ENCODE peak calls at places on chromosomes 7 and 10, in ten cellular contexts. P is prostate gland, E is K562, W is spleen, D is suprapubic skin, R is transverse colon, N is endothelial cell of umbilical vein, I is GM23338, Q is SK-N-SH, M is upper lobe of left lung. L is an unnamed sample. For H3K36me3, the result is how much of the 10 kb centered on the place peaks cover.

GRCh38 chr10:74500026-74500704 is 326.2 kb upstream of the KAT6B start:
- DNase-seq in M (no peak), D (no peak), E (no peak), R (no peak), I (no peak), P (no peak), Q (no peak), W (no peak), N (peak), L (no peak)

GRCh38 chr10:84205049-84205852 is 10.9 kb downstream of the CDHR1 start:
- DNase-seq in I (peak), E (peak), M (no peak), Q (peak), P (peak), W (peak), N (peak), D (peak), R (peak), L (peak)

GRCh38 chr7:2272031-2272430 is 30.0 kb downstream of the NUDT1 start:
- DNase-seq in P (no peak), Q (peak), W (no peak), R (no peak), E (no peak), N (no peak), M (no peak), I (no peak), D (no peak), L (no peak)

GRCh38 chr10:105770813-105771212 is 1129.7 kb downstream of the SORCS3 start:
- DNase-seq in W (no peak), M (no peak), D (no peak), Q (no peak), N (no peak), E (no peak), P (no peak), I (no peak), R (no peak), L (no peak)

GRCh38 chr7:46015107-46015868 is 94.2 kb upstream of the IGFBP3 start:
- DNase-seq in M (no peak), N (no peak), Q (no peak), W (no peak), D (no peak), P (no peak), E (no peak), I (peak), R (peak), L (no peak)

GRCh38 chr10:74810087-74810486 is 16.3 kb upstream of the KAT6B start:
- DNase-seq in I (no peak), M (no peak), E (no peak), W (no peak), R (no peak), D (peak), P (no peak), Q (no peak), N (no peak), L (no peak)

GRCh38 chr10:130750441-130750840 is 561.1 kb downstream of the TCERG1L start:
- DNase-seq in W (peak), R (no peak), P (no peak), E (no peak), M (no peak), N (no peak), D (peak), I (no peak), Q (no peak), L (no peak)

GRCh38 chr7:143002106-143002505 is 24.8 kb downstream of the OR9A2 start:
- DNase-seq in D (no peak), P (no peak), I (peak), Q (peak), M (no peak), R (no peak), N (peak), E (no peak), W (no peak), L (no peak)

GRCh38 chr7:7861211-7861633 is 107.4 kb upstream of the GLCCI1 start:
- DNase-seq in W (no peak), D (no peak), M (no peak), R (no peak), P (no peak), I (no peak), N (peak), E (no peak), Q (no peak), L (no peak)

GRCh38 chr10:45372251-45372951 is 1.6 kb upstream of the ALOX5 start:
- DNase-seq in R (no peak), I (no peak), Q (no peak), P (no peak), N (no peak), D (no peak), M (no peak), W (no peak), E (no peak), L (no peak)

GRCh38 chr7:22435105-22435504 is 64.9 kb downstream of the STEAP1B start:
- DNase-seq in D (no peak), M (no peak), E (no peak), N (no peak), P (no peak), Q (no peak), W (no peak), R (no peak), I (no peak), L (no peak)

GRCh38 chr10:88731296-88731695 is 25.2 kb downstream of the LIPK start:
- DNase-seq in Q (no peak), N (no peak), D (no peak), P (no peak), E (no peak), I (peak), R (peak), W (peak), M (no peak), L (peak)

GRCh38 chr7:30238721-30239441 is 45.5 kb upstream of the ZNRF2 start:
- DNase-seq in P (peak), D (no peak), W (no peak), M (no peak), Q (no peak), N (peak), I (no peak), E (no peak), R (peak), L (peak)

GRCh38 chr7:47999413-47999812 is 20.0 kb upstream of the HUS1 start:
- DNase-seq in R (no peak), D (no peak), P (no peak), I (no peak), W (no peak), M (no peak), Q (no peak), N (no peak), E (no peak), L (no peak)
- H3K4me3 ChIP-seq in R (no peak), D (no peak), P (no peak), I (no peak), W (no peak), M (no peak), Q (no peak), N (no peak), E (no peak), L (no peak)

GRCh38 chr10:100129424-100129823 is 47.8 kb upstream of the CPN1 start:
- DNase-seq in M (no peak), E (peak), W (peak), D (no peak), P (no peak), Q (no peak), N (peak), R (no peak), I (no peak), L (no peak)
- TF ChIP-seq POLR2AphosphoS5 in M (no peak), E (no peak), W (peak), D (no peak), P (no peak), Q (no peak), N (no peak), R (no peak), I (no peak), L (no peak)

GRCh38 chr10:63636812-63637211 is 115.6 kb downstream of the REEP3 start:
- DNase-seq in D (no peak), M (no peak), W (no peak), I (no peak), R (no peak), Q (no peak), E (no peak), P (no peak), N (no peak), L (no peak)

GRCh38 chr10:63630928-63631685 is 109.9 kb downstream of the REEP3 start:
- DNase-seq in I (no peak), M (no peak), N (no peak), Q (no peak), D (no peak), R (no peak), P (no peak), E (no peak), W (no peak), L (no peak)

GRCh38 chr10:63634488-63635090 is 113.4 kb downstream of the REEP3 start:
- DNase-seq in D (no peak), I (no peak), N (no peak), M (no peak), E (no peak), W (no peak), R (no peak), P (no peak), Q (no peak), L (no peak)

GRCh38 chr10:63631971-63632370 is 110.8 kb downstream of the REEP3 start:
- DNase-seq in M (no peak), W (no peak), N (no peak), R (no peak), E (no peak), P (no peak), D (no peak), I (no peak), Q (no peak), L (no peak)

DNA sequence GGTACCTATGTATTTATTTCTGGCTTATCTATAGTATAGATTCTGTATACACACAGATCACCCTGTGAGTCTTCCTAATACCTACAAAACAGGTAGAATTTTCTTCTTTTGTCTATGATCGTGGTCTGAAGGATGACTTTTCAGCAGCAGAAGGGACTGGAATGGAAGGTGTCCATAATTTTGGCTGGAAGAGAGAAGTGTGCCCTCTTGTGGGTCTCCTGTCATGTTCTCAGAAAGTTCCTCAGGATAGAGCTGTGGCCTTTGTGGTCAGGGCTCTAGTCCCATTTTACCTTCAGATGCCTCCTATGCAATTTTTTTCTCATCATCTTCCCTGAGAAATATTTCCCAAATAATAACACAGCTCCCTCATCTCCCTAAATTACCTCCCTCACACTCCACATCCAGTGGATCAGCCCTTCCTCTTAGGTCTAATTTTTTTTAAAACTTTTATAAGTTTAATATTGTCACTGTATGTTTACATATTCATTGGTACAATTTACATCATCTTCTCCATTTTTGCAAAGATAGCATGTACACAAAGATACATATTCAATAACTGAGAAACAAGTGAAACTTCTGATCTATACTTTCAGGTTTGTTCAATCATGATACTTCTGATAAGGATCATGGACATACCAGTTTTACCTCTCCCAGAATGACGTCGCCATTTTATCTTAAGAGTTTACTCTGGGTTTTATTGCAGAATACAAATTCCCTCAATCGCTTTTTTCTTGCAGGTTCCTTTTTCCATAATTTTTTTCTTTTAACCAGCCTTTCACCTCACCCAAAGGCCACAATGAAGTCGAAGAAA is 112.7 kb downstream of the REEP3 start:
- DNase-seq in I (peak), P (peak), R (no peak), M (no peak), D (no peak), E (peak), N (peak), W (no peak), Q (peak), L (no peak)
- H3K36me3 ChIP-seq in I (under half), P (under half), R (under half), M (under half), D (under half), E (under half), N (under half), W (under half), Q (under half), L (under half)

GRCh38 chr7:27098493-27099223 is 2.9 kb upstream of the HOXA1 start:
- DNase-seq in R (peak), W (no peak), E (no peak), M (peak), D (no peak), P (no peak), Q (no peak), N (peak), I (peak), L (no peak)

GRCh38 chr7:27097686-27098492 is 2.1 kb upstream of the HOXA1 start:
- DNase-seq in I (peak), E (no peak), Q (no peak), P (no peak), W (no peak), D (no peak), N (peak), M (peak), R (no peak), L (no peak)

GRCh38 chr7:27099839-27100225 is 2.7 kb downstream of the HOXA2 start:
- DNase-seq in I (no peak), W (no peak), D (no peak), Q (no peak), N (peak), P (no peak), R (no peak), E (no peak), M (no peak), L (no peak)

GRCh38 chr7:27100601-27101187 is 1.8 kb downstream of the HOXA2 start:
- DNase-seq in E (no peak), W (no peak), I (peak), P (no peak), N (peak), Q (no peak), D (no peak), M (no peak), R (no peak), L (no peak)

GRCh38 chr7:27099224-27099838 is 3.2 kb downstream of the HOXA2 start:
- DNase-seq in I (peak), Q (no peak), N (no peak), R (no peak), W (no peak), E (no peak), P (no peak), D (no peak), M (no peak), L (no peak)
- H3K4me3 ChIP-seq in I (no peak), Q (no peak), N (peak), R (peak), W (peak), E (no peak), P (peak), D (peak), M (peak), L (peak)

GRCh38 chr7:155576416-155576815 is 30.1 kb upstream of the CNPY1 start:
- DNase-seq in D (no peak), E (no peak), W (peak), Q (no peak), P (no peak), R (no peak), N (no peak), M (peak), I (no peak), L (no peak)

GRCh38 chr7:155576900-155577508 is 30.6 kb upstream of the CNPY1 start:
- DNase-seq in I (no peak), P (no peak), M (no peak), Q (no peak), N (no peak), R (peak), D (no peak), W (peak), E (no peak), L (peak)

GRCh38 chr7:155579565-155579964 is 33.2 kb upstream of the CNPY1 start:
- DNase-seq in E (no peak), R (no peak), N (no peak), W (peak), M (no peak), Q (no peak), I (no peak), P (no peak), D (no peak), L (no peak)

GRCh38 chr7:155577509-155577905 is 31.1 kb upstream of the CNPY1 start:
- DNase-seq in R (no peak), Q (no peak), N (no peak), W (peak), M (no peak), E (no peak), P (no peak), I (no peak), D (no peak), L (no peak)

GRCh38 chr7:155578016-155578415 is 31.7 kb upstream of the CNPY1 start:
- DNase-seq in I (no peak), D (no peak), R (no peak), Q (no peak), W (peak), E (no peak), N (no peak), M (peak), P (no peak), L (no peak)
- TF ChIP-seq POLR2AphosphoS5 in I (no peak), D (no peak), R (no peak), Q (no peak), W (no peak), E (no peak), N (no peak), M (no peak), P (no peak), L (no peak)

DNA sequence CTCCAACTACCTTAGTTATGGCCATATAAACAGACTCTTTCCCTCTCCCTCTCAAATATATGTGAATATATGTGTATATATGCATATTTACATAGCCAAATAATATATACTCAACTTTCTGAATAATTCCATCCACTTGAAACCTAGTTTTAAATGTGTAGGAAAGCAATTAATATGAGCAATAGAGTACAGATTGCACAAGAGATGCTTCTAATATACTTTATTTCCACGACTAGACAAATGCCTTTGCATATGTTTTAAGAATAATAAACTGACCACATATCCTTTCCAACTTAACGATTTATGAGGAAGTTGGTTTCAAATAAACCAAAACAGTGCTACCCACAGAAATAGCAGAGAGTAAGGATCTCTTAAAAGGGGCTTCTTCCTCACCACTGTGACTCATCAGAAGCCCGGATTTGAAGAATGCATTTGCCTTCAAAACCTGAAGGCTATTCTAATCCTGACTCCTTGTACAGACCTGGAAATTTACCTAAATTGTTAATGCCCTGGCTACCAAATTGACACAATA is 266.3 kb downstream of the AHR start:
- DNase-seq in D (no peak), M (no peak), Q (no peak), E (no peak), R (no peak), W (no peak), I (no peak), P (no peak), N (peak), L (no peak)
- H3K36me3 ChIP-seq in D (under half), M (under half), Q (under half), E (under half), R (under half), W (under half), I (under half), P (under half), N (under half), L (under half)

GRCh38 chr10:33328253-33328652 is 6.2 kb downstream of the NRP1 start:
- DNase-seq in R (no peak), M (no peak), E (no peak), N (no peak), I (no peak), Q (no peak), W (no peak), P (no peak), D (no peak), L (no peak)

GRCh38 chr10:33327750-33328149 is 6.7 kb downstream of the NRP1 start:
- DNase-seq in P (no peak), W (no peak), E (no peak), M (no peak), D (no peak), I (peak), Q (no peak), R (no peak), N (peak), L (no peak)

GRCh38 chr10:33330543-33331019 is 3.9 kb downstream of the NRP1 start:
- DNase-seq in E (peak), D (peak), I (peak), N (peak), P (peak), M (no peak), R (peak), Q (peak), W (peak), L (peak)

GRCh38 chr10:33331020-33331557 is 3.4 kb downstream of the NRP1 start:
- DNase-seq in M (no peak), Q (no peak), R (no peak), N (peak), I (no peak), D (no peak), P (no peak), W (no peak), E (no peak), L (no peak)

DNA sequence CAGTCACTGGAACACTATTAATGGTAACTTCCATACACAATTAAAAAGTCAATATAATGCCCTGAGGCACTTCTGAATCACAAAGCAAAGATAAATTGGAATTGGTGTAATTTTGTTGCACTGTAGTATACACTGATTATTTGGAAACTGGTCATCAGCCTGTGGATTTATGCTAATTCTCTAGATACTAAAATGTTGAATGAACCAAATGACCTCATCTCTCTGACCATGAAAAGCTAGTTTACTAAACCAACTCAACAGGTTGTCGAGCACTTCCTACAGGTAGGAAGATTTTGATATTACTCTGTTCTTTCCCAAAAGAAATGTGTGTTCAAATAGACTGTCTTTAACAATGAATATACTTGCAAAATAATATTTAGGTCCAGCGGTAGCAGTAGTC is 5.3 kb downstream of the NRP1 start:
- DNase-seq in E (no peak), P (no peak), D (no peak), Q (no peak), N (no peak), I (no peak), R (no peak), M (no peak), W (no peak), L (no peak)
- H3K4me3 ChIP-seq in E (no peak), P (no peak), D (no peak), Q (no peak), N (peak), I (no peak), R (no peak), M (no peak), W (peak), L (no peak)

DNA sequence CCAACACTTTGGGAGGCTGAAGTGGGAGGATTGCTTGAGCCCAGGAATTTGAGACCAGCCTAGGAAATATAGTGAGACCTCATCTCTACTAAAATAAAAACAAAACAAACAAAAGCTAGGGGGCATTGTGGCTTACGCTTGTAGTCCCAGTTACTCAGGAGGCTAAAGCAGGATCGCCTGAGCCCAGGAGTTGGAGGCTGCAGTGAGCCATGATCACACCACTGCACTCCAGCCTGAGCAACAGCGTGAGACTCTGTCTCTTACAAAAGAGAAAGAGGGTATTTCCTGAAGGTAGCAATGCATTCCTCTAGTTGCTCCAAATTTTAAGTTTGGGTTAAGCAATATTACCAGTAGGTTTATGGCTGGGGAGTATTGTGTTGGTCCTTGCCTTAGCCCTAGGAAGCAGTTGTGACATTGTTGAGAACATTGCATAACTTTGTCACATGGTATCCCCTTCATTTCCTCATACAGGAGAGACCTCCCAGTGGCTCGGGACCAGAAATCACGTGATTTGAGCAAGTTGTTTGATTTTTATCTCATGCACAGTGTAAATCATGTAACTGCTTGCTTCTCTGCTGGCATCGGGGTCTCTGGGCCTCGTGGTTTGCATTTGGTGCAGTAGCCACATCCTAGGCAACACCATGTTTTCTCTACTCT is 23.3 kb upstream of the SMARCD3 start:
- DNase-seq in R (peak), Q (no peak), W (no peak), D (no peak), I (no peak), P (peak), N (no peak), E (no peak), M (no peak), L (peak)
- TF ChIP-seq POLR2AphosphoS5 in R (peak), Q (no peak), W (no peak), D (peak), I (no peak), P (peak), N (no peak), E (no peak), M (peak), L (peak)

GRCh38 chr7:99626661-99627060 is 9.9 kb downstream of the ZSCAN25 start:
- DNase-seq in I (no peak), Q (no peak), D (no peak), W (no peak), M (no peak), E (no peak), P (no peak), N (no peak), R (no peak), L (no peak)
- H3K36me3 ChIP-seq in I (under half), Q (half or more), D (half or more), W (half or more), M (half or more), E (half or more), P (under half), N (half or more), R (half or more), L (half or more)

L was measured in stomach.